ENCODE peak calls at places on chromosomes 1 and 21, in six cellular contexts. K is endothelial cell of umbilical vein, S is kidney epithelial cell, M is epithelial cell of esophagus, B is foreskin fibroblast, R is heart left ventricle. V is an unnamed sample.

GRCh38 chr1:31861346-31861745 is 45.5 kb upstream of the SPOCD1 start:
- DNase-seq in M (no peak), R (no peak), K (no peak), S (no peak), B (no peak), V (peak; percentile 57)

GRCh38 chr1:156559086-156559796 is 13.1 kb downstream of the IQGAP3 start:
- DNase-seq in S (no peak), R (no peak), K (no peak), M (no peak), B (no peak), V (no peak)

GRCh38 chr1:162235261-162235780 is 141.3 kb downstream of the SPATA46 start:
- DNase-seq in S (peak; percentile 83), K (no peak), B (peak; percentile 97), M (no peak), R (no peak), V (no peak)

GRCh38 chr1:213934642-213935041 is 53.1 kb upstream of the PROX1 start:
- DNase-seq in S (peak; percentile 57), R (peak; percentile 80), B (no peak), M (peak; percentile 36), K (no peak), V (no peak)

GRCh38 chr1:24186993-24187790 is at the start of gene IFNLR1:
- DNase-seq in R (peak; percentile 59), K (no peak), B (peak; percentile 35), M (peak; percentile 69), S (no peak), V (peak; percentile 94)

GRCh38 chr21:42299324-42300044 is 15.7 kb downstream of the TFF3 start:
- DNase-seq in K (no peak), S (no peak), M (peak; percentile 54), R (peak; percentile 61), B (no peak), V (no peak)

GRCh38 chr1:38728176-38728908 is 131.2 kb downstream of the RRAGC start:
- DNase-seq in S (peak; percentile 18), R (peak; percentile 59), M (peak; percentile 40), K (peak; percentile 99), B (peak; percentile 35), V (no peak)

GRCh38 chr1:10556430-10557005 is 81.8 kb downstream of the PEX14 start:
- DNase-seq in B (no peak), R (no peak), M (no peak), K (no peak), S (no peak), V (no peak)

GRCh38 chr1:9720785-9721605 is 69.5 kb downstream of the PIK3CD start:
- DNase-seq in R (no peak), M (no peak), B (no peak), S (no peak), K (no peak), V (no peak)

GRCh38 chr1:243791586-243792267 is 58.3 kb downstream of the AKT3 start:
- DNase-seq in R (no peak), B (no peak), K (peak; percentile 88), M (no peak), S (no peak), V (no peak)

GRCh38 chr1:77658271-77658670 is 24.2 kb downstream of the ZZZ3 start:
- DNase-seq in S (no peak), R (no peak), B (no peak), K (no peak), M (no peak), V (no peak)

GRCh38 chr1:3614755-3615742 is 3.7 kb upstream of the MEGF6 start:
- DNase-seq in K (peak; percentile 34), M (peak; percentile 16), R (no peak), S (no peak), B (peak; percentile 40), V (no peak)

GRCh38 chr1:224292419-224292818 is 37.6 kb downstream of the NVL start:
- DNase-seq in R (no peak), M (peak; percentile 10), K (no peak), B (no peak), S (no peak), V (no peak)

GRCh38 chr1:228081578-228082259 is 789 bp upstream of the ARF1 start:
- DNase-seq in S (no peak), B (no peak), R (no peak), M (no peak), K (no peak), V (peak; percentile 49)

GRCh38 chr1:240575976-240576666 is 35.8 kb downstream of the GREM2 start:
- DNase-seq in R (no peak), M (no peak), B (peak; percentile 28), K (no peak), S (no peak), V (no peak)

GRCh38 chr1:170539154-170539553 is 7.2 kb downstream of the GORAB start:
- DNase-seq in M (no peak), K (no peak), S (no peak), R (no peak), B (no peak), V (no peak)

GRCh38 chr21:42358261-42358660 is 7.5 kb upstream of the TFF2 start:
- DNase-seq in S (no peak), R (no peak), B (no peak), M (no peak), K (no peak), V (no peak)

GRCh38 chr1:173224887-173225280 is 17.8 kb upstream of the TNFSF4 start:
- DNase-seq in R (no peak), K (no peak), B (no peak), S (no peak), M (no peak), V (no peak)

DNA sequence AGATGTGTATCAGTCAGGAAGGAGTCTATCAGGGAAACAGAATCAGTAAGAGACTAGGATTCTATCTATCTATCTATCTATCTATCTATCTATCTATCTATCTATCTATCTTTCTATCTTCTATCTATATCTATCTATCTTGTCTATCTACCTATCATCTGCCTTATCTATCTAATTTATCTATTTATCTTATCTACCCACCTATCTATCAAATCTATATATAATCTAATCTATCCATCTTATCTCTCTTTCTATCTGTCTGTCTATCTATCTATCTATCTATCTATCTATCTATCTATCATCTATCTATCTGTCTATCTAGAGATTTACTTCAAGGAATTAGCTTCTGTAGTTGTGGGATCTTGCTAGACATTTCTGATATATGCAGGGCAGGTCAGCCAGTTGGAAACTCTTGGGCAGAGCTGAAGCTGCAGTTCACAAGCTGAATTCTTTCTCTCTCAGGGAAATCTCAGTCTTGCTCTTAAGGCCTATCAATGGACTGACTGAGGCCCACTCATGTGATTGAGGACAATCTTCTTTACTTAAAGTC is 140.2 kb upstream of the JUN start:
- DNase-seq in S (no peak), B (no peak), R (no peak), K (no peak), M (no peak), V (no peak)
- TF ChIP-seq CTCF in S (no peak), B (no peak), R (no peak), K (no peak), M (no peak), V (no peak)

GRCh38 chr1:175354080-175354479 is 161.5 kb upstream of the KIAA0040 start:
- DNase-seq in S (no peak), K (no peak), B (no peak), R (no peak), M (peak; percentile 35), V (no peak)
- TF ChIP-seq CTCF in S (no peak), K (no peak), B (no peak), R (no peak), M (no peak), V (no peak)

GRCh38 chr1:7218210-7218832 is 433.1 kb downstream of the CAMTA1 start:
- DNase-seq in M (peak; percentile 35), S (peak; percentile 5), B (peak; percentile 67), R (no peak), K (peak; percentile 62), V (peak; percentile 37)
- TF ChIP-seq CTCF in M (peak; percentile 85), S (peak; percentile 81), B (peak; percentile 64), R (peak; percentile 52), K (peak; percentile 74), V (peak; percentile 48)

DNA sequence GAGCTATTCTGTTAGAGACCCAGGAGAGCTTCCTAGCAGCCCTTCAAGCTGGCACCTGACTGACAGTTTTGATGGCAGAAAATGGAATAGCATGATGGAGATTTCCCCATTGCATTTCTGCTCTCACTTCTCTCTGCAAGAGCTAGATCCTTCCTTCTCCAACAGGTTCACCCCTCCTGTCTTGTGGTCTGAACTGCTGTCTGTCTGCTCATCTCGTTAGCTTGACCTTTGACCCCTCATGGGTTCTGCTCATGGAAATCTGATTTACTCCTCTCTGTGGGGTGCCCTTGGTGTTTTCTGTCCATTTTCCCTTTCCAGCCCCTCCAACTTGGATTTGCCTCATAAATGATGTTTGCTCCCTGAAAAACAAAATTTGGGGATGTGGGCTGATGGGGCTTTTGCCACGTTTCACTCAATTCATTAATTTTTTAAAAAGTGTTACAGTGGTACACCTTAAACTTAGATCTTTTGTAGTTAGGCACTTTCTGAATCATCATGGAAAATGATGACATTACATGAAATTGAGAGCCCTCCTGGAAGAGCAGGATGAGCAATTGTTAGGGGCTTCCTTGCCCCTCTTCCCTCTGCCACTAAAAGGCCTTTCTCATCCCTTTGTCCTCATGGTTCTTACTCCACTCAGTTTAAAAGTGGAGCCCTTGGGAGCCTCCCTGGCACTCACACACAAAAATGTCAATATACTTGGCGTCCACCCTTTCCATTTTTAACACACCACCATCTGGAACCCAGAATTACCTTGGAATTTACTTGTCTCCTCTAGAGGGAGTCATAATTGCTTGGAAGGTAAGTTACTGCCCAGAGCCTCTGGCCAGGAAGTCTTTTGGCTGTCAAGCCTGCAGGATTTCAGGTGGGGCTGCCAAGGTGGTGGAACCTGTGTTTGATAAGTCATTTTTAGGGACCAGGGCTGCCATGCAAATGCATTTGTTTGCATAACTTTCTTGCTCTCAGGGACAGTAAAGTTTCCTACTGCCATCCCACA is 31.9 kb upstream of the IL19 start:
- DNase-seq in B (peak; percentile 56), R (no peak), K (no peak), S (no peak), M (peak; percentile 61), V (no peak)
- TF ChIP-seq CTCF in B (peak; percentile 48), R (peak; percentile 12), K (peak; percentile 7), S (peak; percentile 55), M (peak; percentile 45), V (peak; percentile 40)

V was measured in GM10248.